ENCODE peak calls at places on chromosomes 7 and 10, in four cellular contexts. P, M, G and N are unnamed samples.

GRCh38 chr7:53315986-53316385 is 280.6 kb downstream of the POM121L12 start:
- DNase-seq in G (peak), P (peak), M (no peak), N (no peak)

GRCh38 chr7:143444063-143444782 is 970 bp downstream of the TAS2R60 start:
- DNase-seq in P (no peak), M (no peak), G (no peak), N (no peak)

GRCh38 chr7:117157871-117158209 is 165.0 kb downstream of the WNT2 start:
- DNase-seq in M (no peak), G (no peak), P (no peak), N (no peak)

GRCh38 chr10:128867819-128868218 is 599.2 kb upstream of the MGMT start:
- DNase-seq in G (no peak), P (no peak), M (no peak), N (no peak)

GRCh38 chr10:26737730-26738129 is 40.2 kb downstream of the PDSS1 start:
- DNase-seq in G (no peak), M (no peak), P (no peak), N (no peak)

GRCh38 chr7:1758417-1758858 is 88.4 kb downstream of the ELFN1 start:
- DNase-seq in G (peak), M (no peak), P (peak), N (no peak)

GRCh38 chr7:22858640-22859561 is 36.3 kb upstream of the TOMM7 start:
- DNase-seq in P (peak), G (peak), M (no peak), N (peak)

GRCh38 chr7:148535227-148535626 is 55.3 kb upstream of the C7orf33 start:
- DNase-seq in P (peak), M (no peak), G (no peak), N (peak)

GRCh38 chr10:8389630-8390029 is 335.1 kb downstream of the GATA3 start:
- DNase-seq in G (peak), M (no peak), P (peak), N (no peak)

GRCh38 chr7:71645836-71646235 is 513.9 kb downstream of the GALNT17 start:
- DNase-seq in P (peak), G (no peak), M (no peak), N (no peak)

GRCh38 chr10:129476431-129476830 is 9.4 kb downstream of the MGMT start:
- DNase-seq in G (no peak), P (no peak), M (no peak), N (no peak)

GRCh38 chr10:31650010-31650409 is 278.6 kb downstream of the ARHGAP12 start:
- DNase-seq in G (peak), M (no peak), P (peak), N (no peak)

GRCh38 chr7:31692451-31692850 is 5.4 kb downstream of the PPP1R17 start:
- DNase-seq in M (no peak), P (no peak), G (no peak), N (no peak)

GRCh38 chr7:2502647-2502966 is 17.0 kb upstream of the LFNG start:
- DNase-seq in P (no peak), G (no peak), M (no peak), N (no peak)

GRCh38 chr7:64882341-64883112 is 20.5 kb upstream of the ZNF273 start:
- DNase-seq in P (peak), G (no peak), M (peak), N (no peak)

GRCh38 chr7:127822822-127823508 is 171.0 kb downstream of the SND1 start:
- DNase-seq in M (no peak), P (no peak), G (no peak), N (peak)

GRCh38 chr10:100710151-100710871 is 35.1 kb upstream of the PAX2 start:
- DNase-seq in M (peak), G (no peak), P (peak), N (peak)

GRCh38 chr7:2876031-2876862 is 32.1 kb upstream of the GNA12 start:
- DNase-seq in M (peak), P (peak), G (peak), N (no peak)

GRCh38 chr10:107481881-107482280 is 317.4 kb upstream of the SORCS1 start:
- DNase-seq in P (no peak), G (no peak), M (no peak), N (no peak)

GRCh38 chr7:157406971-157407370 is 70.2 kb downstream of the DNAJB6 start:
- DNase-seq in G (no peak), P (no peak), M (no peak), N (no peak)

GRCh38 chr7:103521917-103522316 is 75.9 kb upstream of the SLC26A5 start:
- DNase-seq in G (no peak), P (no peak), M (no peak), N (no peak)

GRCh38 chr7:129009437-129009836 is 45.5 kb downstream of the TNPO3 start:
- DNase-seq in P (no peak), G (no peak), M (no peak), N (no peak)

GRCh38 chr10:11871470-11871869 is 48.3 kb downstream of the PROSER2 start:
- DNase-seq in G (peak), M (no peak), P (no peak), N (peak)